ENCODE peak calls at places on chromosomes 2 and 18, in nine cellular contexts. H, K, R, M, I, W, F, U and X are unnamed samples.

GRCh38 chr2:136407113-136407951 is 289.4 kb upstream of the CXCR4 start:
- DNase-seq in H (no peak), K (no peak), R (no peak), M (no peak), I (no peak), W (no peak), F (no peak), U (no peak), X (no peak)

GRCh38 chr2:9480157-9480556 is 5.8 kb downstream of the IAH1 start:
- DNase-seq in H (no peak), K (no peak), R (no peak), M (no peak), I (no peak), W (no peak), F (no peak), U (no peak), X (no peak)

GRCh38 chr2:3302751-3303582 is 74.7 kb downstream of the EIPR1 start:
- DNase-seq in H (no peak), K (no peak), R (no peak), M (no peak), I (no peak), W (no peak), F (no peak), U (peak), X (no peak)

GRCh38 chr2:97966545-97967215 is 29.1 kb downstream of the TMEM131 start:
- DNase-seq in H (no peak), K (no peak), R (no peak), M (no peak), I (no peak), W (no peak), F (no peak), U (no peak), X (no peak)

GRCh38 chr2:74694281-74694680 is 40.2 kb downstream of the SEMA4F start:
- DNase-seq in H (no peak), K (no peak), R (no peak), M (no peak), I (no peak), W (no peak), F (no peak), U (no peak), X (no peak)

GRCh38 chr2:100699131-100699530 is 120.8 kb upstream of the NPAS2 start:
- DNase-seq in H (no peak), K (no peak), R (no peak), M (no peak), I (no peak), W (no peak), F (no peak), U (no peak), X (no peak)

GRCh38 chr2:131521961-131522781 is 5.5 kb upstream of the CCDC74A start:
- DNase-seq in H (no peak), K (no peak), R (no peak), M (no peak), I (no peak), W (no peak), F (peak), U (no peak), X (no peak)

GRCh38 chr2:19319698-19320097 is 38.7 kb downstream of the OSR1 start:
- DNase-seq in H (no peak), K (no peak), R (no peak), M (no peak), I (no peak), W (no peak), F (no peak), U (no peak), X (no peak)

GRCh38 chr18:10052871-10053270 is 139.1 kb downstream of the VAPA start:
- DNase-seq in H (no peak), K (no peak), R (no peak), M (no peak), I (no peak), W (no peak), F (no peak), U (no peak), X (no peak)

GRCh38 chr2:196206804-196207203 is 35.4 kb upstream of the STK17B start:
- DNase-seq in H (no peak), K (no peak), R (no peak), M (no peak), I (no peak), W (no peak), F (no peak), U (no peak), X (no peak)

GRCh38 chr2:231298091-231298490 is 97.4 kb upstream of the B3GNT7 start:
- DNase-seq in H (no peak), K (no peak), R (no peak), M (no peak), I (no peak), W (no peak), F (no peak), U (no peak), X (no peak)

GRCh38 chr2:9736008-9736407 is 105.2 kb upstream of the YWHAQ start:
- DNase-seq in H (no peak), K (no peak), R (no peak), M (no peak), I (no peak), W (no peak), F (no peak), U (no peak), X (no peak)

GRCh38 chr2:84939426-84940087 is 31.4 kb upstream of the KCMF1 start:
- DNase-seq in H (peak), K (peak), R (no peak), M (no peak), I (peak), W (no peak), F (no peak), U (no peak), X (peak)

GRCh38 chr2:51579412-51579811 is 547.5 kb upstream of the NRXN1 start:
- DNase-seq in H (no peak), K (no peak), R (no peak), M (no peak), I (no peak), W (no peak), F (no peak), U (no peak), X (no peak)

GRCh38 chr2:226739508-226740030 is 60.1 kb downstream of the IRS1 start:
- DNase-seq in H (no peak), K (no peak), R (no peak), M (no peak), I (no peak), W (no peak), F (no peak), U (no peak), X (no peak)

GRCh38 chr2:20487392-20488135 is 40.7 kb downstream of the RHOB start:
- DNase-seq in H (no peak), K (no peak), R (no peak), M (no peak), I (no peak), W (no peak), F (no peak), U (no peak), X (no peak)

GRCh38 chr2:70949086-70949485 is 13.4 kb downstream of the ATP6V1B1 start:
- DNase-seq in H (peak), K (no peak), R (no peak), M (no peak), I (no peak), W (no peak), F (peak), U (no peak), X (no peak)

GRCh38 chr18:71849407-71849806 is 694.7 kb downstream of the CBLN2 start:
- DNase-seq in H (peak), K (no peak), R (no peak), M (no peak), I (no peak), W (no peak), F (no peak), U (no peak), X (no peak)

GRCh38 chr2:30666307-30666874 is 140.9 kb downstream of the CAPN13 start:
- DNase-seq in H (no peak), K (no peak), R (no peak), M (peak), I (no peak), W (peak), F (peak), U (peak), X (no peak)

GRCh38 chr2:85744771-85745601 is 8.8 kb upstream of the ATOH8 start:
- DNase-seq in H (no peak), K (no peak), R (no peak), M (peak), I (no peak), W (peak), F (peak), U (no peak), X (no peak)

GRCh38 chr2:239277401-239278085 is 123.3 kb downstream of the HDAC4 start:
- DNase-seq in H (no peak), K (no peak), R (no peak), M (no peak), I (peak), W (no peak), F (no peak), U (no peak), X (no peak)

GRCh38 chr18:76977108-76977621 is 154.8 kb downstream of the ZNF236 start:
- DNase-seq in H (no peak), K (no peak), R (no peak), M (no peak), I (no peak), W (no peak), F (no peak), U (no peak), X (no peak)

GRCh38 chr2:239932881-239933735 is 92.0 kb downstream of the NDUFA10 start:
- DNase-seq in H (no peak), K (no peak), R (no peak), M (no peak), I (no peak), W (no peak), F (no peak), U (no peak), X (no peak)

GRCh38 chr2:200494048-200494447 is 15.8 kb downstream of the KCTD18 start:
- DNase-seq in H (no peak), K (no peak), R (no peak), M (no peak), I (no peak), W (no peak), F (no peak), U (no peak), X (no peak)